ENCODE peak calls at places on chromosomes 4 and X, in four cellular contexts. J, V, T and F are unnamed samples.
A peak's percentile ranks its signal among the peaks of the same experiment; 100 is the strongest.

GRCh38 chr4:152815078-152815477 is 35.3 kb downstream of the ARFIP1 start:
- DNase-seq in J (no peak), V (no peak), T (no peak), F (no peak)

GRCh38 chr4:89316187-89316586 is 8.6 kb upstream of the GPRIN3 start:
- DNase-seq in J (no peak), V (no peak), T (no peak), F (no peak)

GRCh38 chr4:73315091-73315490 is 56.5 kb upstream of the ANKRD17 start:
- DNase-seq in J (no peak), V (no peak), T (no peak), F (no peak)

GRCh38 chr4:48047421-48047844 is 30.9 kb downstream of the NIPAL1 start:
- DNase-seq in J (no peak), V (peak; percentile 74), T (no peak), F (no peak)

GRCh38 chrX:87572911-87573310 is 55.3 kb downstream of the KLHL4 start:
- DNase-seq in J (no peak), V (no peak), T (no peak), F (no peak)

GRCh38 chr4:41709844-41710481 is 38.6 kb downstream of the PHOX2B start:
- DNase-seq in J (no peak), V (no peak), T (no peak), F (no peak)

GRCh38 chrX:79161655-79162054 is 17.2 kb downstream of the GPR174 start:
- DNase-seq in J (no peak), V (peak; percentile 22), T (no peak), F (peak; percentile 83)

GRCh38 chr4:109294006-109294405 is 8.5 kb downstream of the COL25A1 start:
- DNase-seq in J (no peak), V (no peak), T (no peak), F (no peak)

GRCh38 chr4:120211408-120212015 is 144.9 kb upstream of the MAD2L1 start:
- DNase-seq in J (no peak), V (no peak), T (no peak), F (no peak)

GRCh38 chr4:169136330-169136729 is 126.3 kb upstream of the CBR4 start:
- DNase-seq in J (no peak), V (no peak), T (no peak), F (no peak)

GRCh38 chrX:111282141-111282540 is 11.9 kb upstream of the CAPN6 start:
- DNase-seq in J (no peak), V (no peak), T (no peak), F (no peak)

GRCh38 chrX:140502491-140503229 is 2.2 kb downstream of the SOX3 start:
- DNase-seq in J (no peak), V (no peak), T (no peak), F (no peak)

GRCh38 chr4:105277702-105278101 is 131.0 kb downstream of the TET2 start:
- DNase-seq in J (no peak), V (no peak), T (no peak), F (no peak)

GRCh38 chr4:83113429-83113786 is 1.1 kb downstream of the PLAC8 start:
- DNase-seq in J (no peak), V (no peak), T (no peak), F (no peak)

GRCh38 chrX:120446503-120446902 is 22.6 kb downstream of the LAMP2 start:
- DNase-seq in J (no peak), V (no peak), T (no peak), F (no peak)

GRCh38 chr4:187451776-187452175 is 543.8 kb upstream of the ZFP42 start:
- DNase-seq in J (no peak), V (no peak), T (no peak), F (no peak)

GRCh38 chrX:56726609-56727008 is 2.4 kb upstream of the NBDY start:
- DNase-seq in J (no peak), V (no peak), T (no peak), F (peak; percentile 74)

GRCh38 chr4:100278567-100278966 is 88.3 kb upstream of the DDIT4L start:
- DNase-seq in J (no peak), V (no peak), T (no peak), F (no peak)

GRCh38 chrX:78111140-78111931 is 7.3 kb downstream of the PGK1 start:
- DNase-seq in J (peak; percentile 21), V (no peak), T (no peak), F (no peak)

GRCh38 chr4:57064811-57065711 is 45.1 kb downstream of the IGFBP7 start:
- DNase-seq in J (peak; percentile 33), V (no peak), T (peak; percentile 86), F (no peak)

GRCh38 chr4:94480362-94480951 is 28.7 kb downstream of the PDLIM5 start:
- DNase-seq in J (no peak), V (no peak), T (no peak), F (no peak)

GRCh38 chr4:136106753-136107152 is 1425.5 kb downstream of the PCDH18 start:
- DNase-seq in J (no peak), V (no peak), T (no peak), F (no peak)

GRCh38 chr4:174669278-174669677 is 147.0 kb upstream of the HPGD start:
- DNase-seq in J (no peak), V (no peak), T (no peak), F (no peak)

GRCh38 chr4:62191446-62191845 is 991.3 kb downstream of the ADGRL3 start:
- DNase-seq in J (no peak), V (no peak), T (no peak), F (no peak)

GRCh38 chr4:169315530-169316306 is 45.0 kb upstream of the SH3RF1 start:
- DNase-seq in J (no peak), V (no peak), T (no peak), F (no peak)

GRCh38 chr4:104973708-104974107 is 173.0 kb upstream of the TET2 start:
- DNase-seq in J (no peak), V (no peak), T (no peak), F (no peak)

GRCh38 chrX:133608406-133608805 is 193.1 kb upstream of the GPC4 start:
- DNase-seq in J (no peak), V (no peak), T (no peak), F (no peak)

GRCh38 chr4:15162465-15163283 is 160.4 kb downstream of the CPEB2 start:
- DNase-seq in J (no peak), V (no peak), T (no peak), F (no peak)

GRCh38 chr4:1242506-1243450 is 6.2 kb downstream of the CTBP1 start:
- DNase-seq in J (no peak), V (no peak), T (peak; percentile 64), F (no peak)

GRCh38 chrX:110671068-110671803 is 124.4 kb downstream of the CHRDL1 start:
- DNase-seq in J (no peak), V (no peak), T (no peak), F (no peak)

GRCh38 chrX:323721-324628 is 5.4 kb upstream of the GTPBP6 start:
- DNase-seq in J (peak; percentile 85), V (no peak), T (no peak), F (no peak)

GRCh38 chr4:951186-951585 is 18.9 kb downstream of the TMEM175 start:
- DNase-seq in J (no peak), V (no peak), T (no peak), F (no peak)

GRCh38 chr4:153393397-153393796 is 48.9 kb downstream of the MND1 start:
- DNase-seq in J (no peak), V (no peak), T (no peak), F (no peak)

GRCh38 chr4:38819569-38819968 is 15.0 kb upstream of the TLR1 start:
- DNase-seq in J (no peak), V (no peak), T (no peak), F (no peak)

DNA sequence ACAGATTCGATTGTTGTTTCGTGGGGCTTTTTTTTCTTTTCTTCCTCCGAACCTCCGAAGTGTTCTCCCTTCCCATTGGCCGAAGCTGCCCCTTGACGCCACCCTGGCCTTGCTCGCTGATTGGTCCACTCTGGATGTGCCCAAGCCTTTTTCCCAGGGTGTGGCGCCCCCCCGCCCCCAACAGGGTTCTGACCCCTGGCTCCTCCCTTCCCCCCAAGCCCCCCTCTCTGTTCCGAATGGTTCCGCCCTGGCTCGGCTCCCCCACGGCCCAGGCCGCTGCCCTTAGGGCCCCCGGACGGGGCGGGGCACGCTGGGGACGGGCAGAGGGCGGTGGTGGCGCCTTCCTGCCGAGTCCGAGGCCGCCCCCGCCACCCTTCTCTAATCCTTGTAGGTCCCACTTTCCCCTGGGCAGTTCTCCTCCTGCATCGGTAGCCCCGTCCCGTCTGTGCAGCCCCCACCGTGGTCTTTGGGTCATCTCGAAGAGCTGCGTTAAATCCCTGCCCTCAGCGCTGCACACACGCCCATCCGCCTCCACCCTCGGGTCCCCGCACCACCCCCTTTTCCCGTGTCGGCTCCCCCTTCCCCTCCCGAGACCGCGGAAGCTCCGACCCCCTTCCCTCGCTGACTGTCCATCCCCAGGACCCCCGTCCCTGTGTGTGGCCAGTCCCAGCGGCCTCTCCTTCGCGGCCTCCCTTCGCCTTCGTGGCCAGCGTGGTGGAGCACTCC is 25.6 kb downstream of the UTP14A start:
- DNase-seq in J (peak; percentile 93), V (peak; percentile 58), T (peak; percentile 92), F (peak; percentile 51)
- H3K27ac ChIP-seq in J (peak overlapping the region; percentile 42), V (peak overlapping the region; percentile 59), T (peak overlapping the region; percentile 94), F (peak overlapping the region; percentile 71)

GRCh38 chr4:143555676-143556075 is 42.2 kb downstream of the SMARCA5 start:
- DNase-seq in J (no peak), V (no peak), T (no peak), F (no peak)

GRCh38 chr4:143558286-143558685 is 44.8 kb downstream of the SMARCA5 start:
- DNase-seq in J (no peak), V (no peak), T (no peak), F (no peak)

GRCh38 chr4:143564472-143564871 is 51.0 kb downstream of the SMARCA5 start:
- DNase-seq in J (no peak), V (no peak), T (no peak), F (no peak)

GRCh38 chr4:143558823-143559756 is 45.6 kb downstream of the SMARCA5 start:
- DNase-seq in J (peak; percentile 83), V (peak; percentile 61), T (peak; percentile 75), F (peak; percentile 57)

GRCh38 chr4:143559757-143560147 is 46.2 kb downstream of the SMARCA5 start:
- DNase-seq in J (no peak), V (peak; percentile 30), T (no peak), F (no peak)
- H3K4me3 ChIP-seq in J (peak overlapping the region; percentile 76), V (peak overlapping the region; percentile 79), T (peak overlapping the region; percentile 71), F (peak overlapping the region; percentile 94)

GRCh38 chr4:46804781-46805413 is 104.1 kb downstream of the COX7B2 start:
- DNase-seq in J (no peak), V (no peak), T (no peak), F (no peak)
- H3K27ac ChIP-seq in J (no peak overlapping the region), V (no peak overlapping the region), T (no peak overlapping the region), F (no peak overlapping the region)

GRCh38 chr4:138406881-138407280 is 164.7 kb upstream of the SLC7A11 start:
- DNase-seq in J (no peak), V (no peak), T (no peak), F (no peak)

GRCh38 chr4:138405439-138405838 is 163.3 kb upstream of the SLC7A11 start:
- DNase-seq in J (no peak), V (no peak), T (no peak), F (no peak)

GRCh38 chr4:138407329-138407728 is 165.2 kb upstream of the SLC7A11 start:
- DNase-seq in J (no peak), V (no peak), T (no peak), F (no peak)

GRCh38 chr4:138404801-138405200 is 162.7 kb upstream of the SLC7A11 start:
- DNase-seq in J (no peak), V (no peak), T (no peak), F (no peak)

GRCh38 chr4:138405934-138406567 is 163.9 kb upstream of the SLC7A11 start:
- DNase-seq in J (no peak), V (no peak), T (no peak), F (no peak)
- H3K4me3 ChIP-seq in J (no peak overlapping the region), V (no peak overlapping the region), T (no peak overlapping the region), F (no peak overlapping the region)